ENCODE peak calls at places on chromosomes 13 and 19, in five cellular contexts. One of them, this sample, is unnamed.

GRCh38 chr13:99198630-99199029 is 2.0 kb upstream of the UBAC2 start:
- DNase-seq in NCI-H345: no peak
- DNase-seq in choroid plexus epithelial cell: no peak
- DNase-seq in WTC11: no peak
- DNase-seq in NCI-H748 treated with DMSO at 0.1 percent for 48 hours: no peak
- DNase-seq in this sample: no peak

GRCh38 chr13:53782400-53783030 is 753.9 kb downstream of the OLFM4 start:
- DNase-seq in NCI-H345: peak; percentile 90
- DNase-seq in choroid plexus epithelial cell: peak; percentile 57
- DNase-seq in WTC11: no peak
- DNase-seq in NCI-H748 treated with DMSO at 0.1 percent for 48 hours: peak; percentile 93
- DNase-seq in this sample: peak; percentile 57

GRCh38 chr19:6101991-6102390 is 8.3 kb downstream of the RFX2 start:
- DNase-seq in NCI-H345: no peak
- DNase-seq in choroid plexus epithelial cell: no peak
- DNase-seq in WTC11: no peak
- DNase-seq in NCI-H748 treated with DMSO at 0.1 percent for 48 hours: no peak
- DNase-seq in this sample: no peak

GRCh38 chr13:88590574-88590973 is 919.4 kb downstream of the SLITRK5 start:
- DNase-seq in NCI-H345: no peak
- DNase-seq in choroid plexus epithelial cell: no peak
- DNase-seq in WTC11: no peak
- DNase-seq in NCI-H748 treated with DMSO at 0.1 percent for 48 hours: no peak
- DNase-seq in this sample: no peak

GRCh38 chr13:70016116-70016515 is 91.5 kb upstream of the ATXN8OS start:
- DNase-seq in NCI-H345: no peak
- DNase-seq in choroid plexus epithelial cell: no peak
- DNase-seq in WTC11: no peak
- DNase-seq in NCI-H748 treated with DMSO at 0.1 percent for 48 hours: no peak
- DNase-seq in this sample: no peak

GRCh38 chr19:5993516-5994406 is 15.8 kb upstream of the RANBP3 start:
- DNase-seq in NCI-H345: no peak
- DNase-seq in choroid plexus epithelial cell: peak; percentile 27
- DNase-seq in WTC11: no peak
- DNase-seq in NCI-H748 treated with DMSO at 0.1 percent for 48 hours: no peak
- DNase-seq in this sample: no peak

GRCh38 chr13:39073983-39074382 is 35.7 kb downstream of the NHLRC3 start:
- DNase-seq in NCI-H345: no peak
- DNase-seq in choroid plexus epithelial cell: no peak
- DNase-seq in WTC11: no peak
- DNase-seq in NCI-H748 treated with DMSO at 0.1 percent for 48 hours: no peak
- DNase-seq in this sample: no peak

GRCh38 chr19:3450796-3451411 is 29.4 kb downstream of the SMIM24 start:
- DNase-seq in NCI-H345: no peak
- DNase-seq in choroid plexus epithelial cell: peak; percentile 99
- DNase-seq in WTC11: no peak
- DNase-seq in NCI-H748 treated with DMSO at 0.1 percent for 48 hours: no peak
- DNase-seq in this sample: peak; percentile 100

GRCh38 chr13:110261166-110262081 is 45.5 kb downstream of the COL4A1 start:
- DNase-seq in NCI-H345: no peak
- DNase-seq in choroid plexus epithelial cell: no peak
- DNase-seq in WTC11: no peak
- DNase-seq in NCI-H748 treated with DMSO at 0.1 percent for 48 hours: no peak
- DNase-seq in this sample: no peak

GRCh38 chr13:112861876-112862615 is 107.0 kb upstream of the MCF2L start:
- DNase-seq in NCI-H345: no peak
- DNase-seq in choroid plexus epithelial cell: no peak
- DNase-seq in WTC11: no peak
- DNase-seq in NCI-H748 treated with DMSO at 0.1 percent for 48 hours: no peak
- DNase-seq in this sample: no peak

GRCh38 chr13:49584771-49585182 is 581 bp downstream of the RCBTB1 start:
- DNase-seq in NCI-H345: peak; percentile 1
- DNase-seq in choroid plexus epithelial cell: peak; percentile 15
- DNase-seq in WTC11: no peak
- DNase-seq in NCI-H748 treated with DMSO at 0.1 percent for 48 hours: no peak
- DNase-seq in this sample: peak; percentile 14

GRCh38 chr19:33604651-33605050 is 17.1 kb upstream of the CHST8 start:
- DNase-seq in NCI-H345: no peak
- DNase-seq in choroid plexus epithelial cell: no peak
- DNase-seq in WTC11: no peak
- DNase-seq in NCI-H748 treated with DMSO at 0.1 percent for 48 hours: no peak
- DNase-seq in this sample: no peak

This sample was measured in iris pigment epithelial cell.